ENCODE peak calls at places on chromosome 18, in five cellular contexts. C is tibial nerve, E is left ventricle myocardium inferior, G is body of pancreas, Q is heart left ventricle. H is an unnamed sample.

GRCh38 chr18:34789768-34790344 is 79.8 kb downstream of the DTNA start:
- DNase-seq in C (no peak), E (no peak), G (no peak), Q (no peak), H (no peak)

GRCh38 chr18:61893304-61893970 is 630 bp upstream of the RNF152 start:
- DNase-seq in C (no peak), E (peak; percentile 59), G (peak; percentile 38), Q (peak; percentile 62), H (no peak)

GRCh38 chr18:28963481-28963880 is 786.6 kb upstream of the CDH2 start:
- DNase-seq in C (no peak), E (no peak), G (no peak), Q (no peak), H (no peak)

GRCh38 chr18:37274988-37275590 is 290.5 kb downstream of the CELF4 start:
- DNase-seq in C (no peak), E (no peak), G (no peak), Q (no peak), H (no peak)

GRCh38 chr18:9629709-9630108 is 15.3 kb upstream of the PPP4R1 start:
- DNase-seq in C (no peak), E (no peak), G (no peak), Q (no peak), H (no peak)

GRCh38 chr18:57221084-57221483 is 74.2 kb downstream of the BOD1L2 start:
- DNase-seq in C (no peak), E (no peak), G (no peak), Q (no peak), H (no peak)

GRCh38 chr18:44579028-44579692 is 101.5 kb upstream of the SETBP1 start:
- DNase-seq in C (no peak), E (no peak), G (peak; percentile 13), Q (no peak), H (no peak)

GRCh38 chr18:46387426-46388131 is 269.4 kb downstream of the LOXHD1 start:
- DNase-seq in C (no peak), E (no peak), G (no peak), Q (no peak), H (no peak)

GRCh38 chr18:39235118-39235719 is 1669.6 kb upstream of the CELF4 start:
- DNase-seq in C (no peak), E (no peak), G (no peak), Q (no peak), H (no peak)

GRCh38 chr18:6055711-6056110 is 160.4 kb upstream of the TMEM200C start:
- DNase-seq in C (no peak), E (no peak), G (no peak), Q (no peak), H (no peak)

GRCh38 chr18:45793295-45793965 is 32.0 kb upstream of the SIGLEC15 start:
- DNase-seq in C (no peak), E (no peak), G (no peak), Q (no peak), H (no peak)

GRCh38 chr18:74427442-74428112 is 29.5 kb downstream of the DIPK1C start:
- DNase-seq in C (no peak), E (no peak), G (no peak), Q (no peak), H (no peak)

GRCh38 chr18:137327-137726 is 21.0 kb upstream of the USP14 start:
- DNase-seq in C (no peak), E (no peak), G (no peak), Q (no peak), H (no peak)

GRCh38 chr18:28189400-28190239 is 12.7 kb upstream of the CDH2 start:
- DNase-seq in C (peak; percentile 17), E (no peak), G (peak; percentile 44), Q (no peak), H (no peak)

GRCh38 chr18:74331404-74331803 is 15.8 kb downstream of the C18orf63 start:
- DNase-seq in C (peak; percentile 22), E (no peak), G (no peak), Q (no peak), H (no peak)

DNA sequence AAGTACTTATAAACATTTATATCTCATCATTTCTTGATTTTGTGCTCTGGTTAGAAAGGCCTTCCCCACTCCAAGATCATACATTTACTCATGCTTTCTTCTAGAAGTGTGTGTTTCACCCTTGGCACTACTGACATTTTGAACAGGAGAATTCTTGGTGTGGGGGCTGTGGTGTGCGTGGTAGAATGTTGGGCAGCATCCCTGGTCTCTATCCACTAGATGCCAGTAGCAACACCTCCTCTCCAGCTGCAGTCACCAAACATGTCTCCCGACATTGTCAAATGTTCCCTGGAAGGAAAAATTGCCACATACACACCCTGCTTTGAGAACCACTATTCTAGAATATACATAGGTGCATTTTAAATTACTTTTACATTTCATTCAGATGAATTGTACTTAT is 8.7 kb upstream of the TGIF1 start:
- DNase-seq in C (no peak), E (no peak), G (peak; percentile 49), Q (no peak), H (no peak)
- H3K4me3 ChIP-seq in C (no peak overlapping the region), E (no peak overlapping the region), G (no peak overlapping the region), Q (no peak overlapping the region), H (no peak overlapping the region)

DNA sequence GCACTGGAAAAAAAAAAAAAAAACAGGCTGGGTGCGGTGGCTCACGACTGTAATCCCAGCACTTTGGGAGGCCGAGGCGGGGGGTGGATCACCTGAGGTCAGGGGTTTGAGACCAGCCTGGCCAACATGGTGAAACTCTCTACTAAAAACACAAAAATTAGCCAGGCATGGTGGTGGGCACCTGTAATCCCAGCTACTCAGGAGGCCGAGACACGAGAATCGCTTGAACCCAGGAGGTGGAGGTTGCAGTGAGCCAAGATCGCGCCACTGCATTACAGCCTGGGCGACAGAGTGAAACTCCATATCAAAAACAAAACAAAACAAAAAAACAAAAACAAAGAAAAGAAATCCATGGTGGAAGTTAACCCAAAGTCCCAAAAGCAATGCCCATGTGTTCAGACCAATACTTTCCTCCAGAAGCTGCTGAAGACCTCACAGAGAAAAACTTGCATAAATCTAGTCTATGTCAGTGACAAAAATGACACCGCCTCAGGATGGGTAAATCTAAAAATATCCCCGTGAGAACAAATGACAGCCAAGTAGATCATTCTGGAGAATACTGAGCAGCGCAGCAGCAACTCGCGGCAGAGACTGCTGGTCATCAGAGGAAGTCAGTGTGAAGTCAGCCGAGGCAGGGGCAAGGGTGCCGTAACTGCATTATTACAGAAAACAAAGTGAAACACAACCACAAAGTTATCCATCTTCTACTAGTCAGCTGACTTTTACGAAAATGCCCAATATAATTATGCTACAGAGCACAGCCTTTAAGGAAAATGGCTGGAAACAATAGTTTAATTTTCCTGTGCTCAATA is 41.0 kb downstream of the LPIN2 start:
- DNase-seq in C (peak; percentile 50), E (peak; percentile 34), G (peak; percentile 67), Q (peak; percentile 58), H (no peak)
- H3K27ac ChIP-seq in C (peak overlapping the region; percentile 79), E (peak overlapping the region; percentile 54), G (peak overlapping the region; percentile 70), Q (peak overlapping the region; percentile 40), H (no peak overlapping the region)

GRCh38 chr18:40417501-40417900 is 1537.5 kb upstream of the PIK3C3 start:
- DNase-seq in C (no peak), E (no peak), G (no peak), Q (no peak), H (no peak)

GRCh38 chr18:40414155-40414754 is 1540.8 kb upstream of the PIK3C3 start:
- DNase-seq in C (no peak), E (no peak), G (no peak), Q (no peak), H (no peak)

GRCh38 chr18:40413160-40413559 is 1541.9 kb upstream of the PIK3C3 start:
- DNase-seq in C (no peak), E (no peak), G (no peak), Q (no peak), H (no peak)

GRCh38 chr18:40415821-40416220 is 1539.2 kb upstream of the PIK3C3 start:
- DNase-seq in C (no peak), E (no peak), G (no peak), Q (no peak), H (no peak)

GRCh38 chr18:40415224-40415791 is 1539.7 kb upstream of the PIK3C3 start:
- DNase-seq in C (no peak), E (no peak), G (no peak), Q (no peak), H (no peak)
- H3K4me1 ChIP-seq in C (peaks cover 5% of the 10 kb centered on the region), E (no peaks in the 10 kb centered on the region), G (no peaks in the 10 kb centered on the region), Q (no peaks in the 10 kb centered on the region), H (no peaks in the 10 kb centered on the region)

DNA sequence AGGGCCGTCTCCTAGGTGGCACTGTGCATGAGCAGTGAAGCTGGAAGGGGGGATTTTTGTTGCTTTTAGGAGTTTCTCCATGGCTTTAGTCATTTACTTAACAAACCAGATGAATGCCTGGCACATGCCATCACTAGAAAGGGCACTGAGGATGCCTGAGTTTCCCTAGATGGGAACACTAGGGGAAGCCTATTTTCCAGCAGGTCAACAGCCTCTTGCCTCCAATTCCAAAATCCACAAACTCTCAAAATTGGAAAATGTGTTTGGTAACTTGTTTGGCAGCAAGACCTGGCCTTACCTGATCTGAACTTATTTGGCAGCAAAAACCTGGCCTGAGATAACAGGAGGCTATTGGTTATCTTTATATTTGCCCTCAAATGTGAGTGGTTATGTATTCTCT is 2.6 kb downstream of the LIPG start:
- DNase-seq in C (no peak), E (no peak), G (no peak), Q (no peak), H (no peak)
- H3K4me3 ChIP-seq in C (no peak overlapping the region), E (no peak overlapping the region), G (no peak overlapping the region), Q (no peak overlapping the region), H (no peak overlapping the region)

H was measured in thoracic aorta.